ENCODE peak calls at places on chromosomes 12 and 14, in seven cellular contexts. Q is neural crest cell, W is tibial nerve, I is heart left ventricle, X is astrocyte of the spinal cord, D is kidney, C is H9. Y is an unnamed sample.

GRCh38 chr12:72523754-72524153 is 251.6 kb downstream of the TRHDE start:
- DNase-seq in Q (no peak), W (no peak), I (no peak), X (no peak), D (no peak), C (no peak), Y (peak; percentile 17)

GRCh38 chr12:108599541-108599940 is 1.7 kb upstream of the TMEM119 start:
- DNase-seq in Q (no peak), W (no peak), I (no peak), X (no peak), D (peak; percentile 42), C (no peak), Y (no peak)

GRCh38 chr14:37708481-37708880 is 113.1 kb downstream of the TTC6 start:
- DNase-seq in Q (no peak), W (no peak), I (no peak), X (peak; percentile 23), D (no peak), C (no peak), Y (peak; percentile 59)

GRCh38 chr12:123269395-123269892 is 2.2 kb downstream of the CDK2AP1 start:
- DNase-seq in Q (peak; percentile 82), W (peak; percentile 60), I (peak; percentile 84), X (peak; percentile 79), D (peak; percentile 92), C (peak; percentile 78), Y (peak; percentile 62)

GRCh38 chr12:111424189-111424792 is 18.6 kb downstream of the SH2B3 start:
- DNase-seq in Q (no peak), W (no peak), I (peak; percentile 81), X (no peak), D (no peak), C (no peak), Y (no peak)

GRCh38 chr12:83017001-83017400 is 330.3 kb downstream of the TMTC2 start:
- DNase-seq in Q (no peak), W (no peak), I (no peak), X (no peak), D (no peak), C (no peak), Y (no peak)

GRCh38 chr14:35050652-35051051 is 4.6 kb downstream of the FAM177A1 start:
- DNase-seq in Q (no peak), W (no peak), I (peak; percentile 44), X (peak; percentile 49), D (no peak), C (no peak), Y (peak; percentile 57)

GRCh38 chr12:121284551-121285390 is 11.7 kb downstream of the CAMKK2 start:
- DNase-seq in Q (no peak), W (peak; percentile 16), I (no peak), X (peak; percentile 4), D (peak; percentile 76), C (no peak), Y (peak; percentile 10)

GRCh38 chr12:3362751-3363150 is 128.3 kb upstream of the PRMT8 start:
- DNase-seq in Q (no peak), W (no peak), I (no peak), X (no peak), D (no peak), C (peak; percentile 18), Y (no peak)

GRCh38 chr14:85934123-85934885 is 404.4 kb downstream of the FLRT2 start:
- DNase-seq in Q (no peak), W (peak; percentile 25), I (no peak), X (peak; percentile 18), D (no peak), C (no peak), Y (peak; percentile 37)

GRCh38 chr14:89625988-89626806 is 209.2 kb upstream of the FOXN3 start:
- DNase-seq in Q (no peak), W (no peak), I (no peak), X (no peak), D (no peak), C (no peak), Y (no peak)

GRCh38 chr14:69023035-69023434 is 43.9 kb upstream of the ACTN1 start:
- DNase-seq in Q (no peak), W (no peak), I (no peak), X (no peak), D (no peak), C (no peak), Y (no peak)

GRCh38 chr14:100376751-100377171 is 53.6 kb downstream of the SLC25A47 start:
- DNase-seq in Q (no peak), W (no peak), I (no peak), X (no peak), D (no peak), C (no peak), Y (no peak)
- TF ChIP-seq CTCF in Q (peak; percentile 52), W (no peak), I (no peak), X (no peak), D (no peak), C (peak; percentile 42), Y (peak; percentile 36)

GRCh38 chr14:105200074-105200473 is 19.0 kb upstream of the NUDT14 start:
- DNase-seq in Q (no peak), W (no peak), I (no peak), X (no peak), D (no peak), C (no peak), Y (no peak)
- TF ChIP-seq CTCF in Q (no peak), W (no peak), I (no peak), X (peak; percentile 13), D (no peak), C (peak; percentile 49), Y (peak; percentile 15)

DNA sequence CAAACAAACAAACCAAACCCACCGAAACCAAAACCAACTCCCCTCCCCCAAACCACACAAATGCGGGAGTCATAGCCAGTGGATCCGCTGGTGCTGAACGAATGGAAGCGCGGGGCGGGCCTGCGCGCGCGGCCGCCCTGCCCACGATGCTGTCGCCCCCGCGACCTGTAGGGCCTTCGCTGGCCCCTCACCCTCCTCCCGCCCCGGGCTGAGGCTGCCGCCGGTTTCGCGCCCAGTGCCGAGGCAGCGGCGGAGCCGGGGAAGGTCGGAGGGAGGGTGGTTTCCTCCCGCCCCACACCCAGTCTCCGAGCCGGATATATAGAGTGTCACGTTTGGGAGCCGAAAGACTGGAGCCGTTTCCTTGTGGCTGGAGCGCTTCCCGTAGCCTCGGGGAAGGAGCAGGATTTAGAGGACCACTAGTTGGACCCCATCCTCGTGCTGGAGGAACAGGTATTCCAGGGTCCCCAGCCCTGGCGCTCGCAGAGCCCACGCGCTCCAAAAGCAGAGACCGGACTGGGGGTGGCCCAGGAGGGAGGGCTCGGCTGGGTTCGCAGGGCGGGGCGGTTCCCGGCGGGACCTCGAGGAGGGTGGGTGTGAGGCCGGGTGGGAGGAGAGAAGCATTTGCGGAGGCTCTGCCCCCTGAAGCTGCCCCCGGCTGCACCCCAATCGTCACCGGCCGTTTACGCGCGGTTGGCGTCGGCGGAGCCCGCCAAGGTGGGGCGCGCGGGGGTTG is at the start of gene FAR2:
- DNase-seq in Q (peak; percentile 35), W (no peak), I (peak; percentile 68), X (peak; percentile 52), D (peak; percentile 83), C (peak; percentile 67), Y (peak; percentile 44)
- TF ChIP-seq CTCF in Q (no peak), W (no peak), I (no peak), X (no peak), D (no peak), C (no peak), Y (no peak)

DNA sequence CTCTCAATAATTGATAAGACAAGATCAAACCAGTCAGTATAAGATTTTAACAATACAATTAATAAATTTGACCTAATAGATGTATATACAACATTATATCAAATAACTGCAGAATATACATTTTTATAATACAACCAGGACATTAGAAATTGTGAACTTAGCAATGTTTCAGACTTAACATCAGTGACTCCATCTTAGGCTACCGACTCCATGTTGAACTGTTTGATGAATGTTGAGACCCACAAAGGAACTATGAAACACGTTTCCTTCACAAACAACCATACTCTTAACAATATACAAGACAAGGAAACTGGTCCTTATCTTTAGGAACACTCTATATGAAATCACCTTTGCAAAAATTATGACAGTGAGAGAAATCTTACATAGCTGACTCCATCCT is 13.9 kb upstream of the LALBA start:
- DNase-seq in Q (no peak), W (no peak), I (no peak), X (no peak), D (no peak), C (no peak), Y (no peak)
- TF ChIP-seq CTCF in Q (no peak), W (no peak), I (no peak), X (no peak), D (no peak), C (no peak), Y (no peak)

GRCh38 chr12:98421336-98421735 is 94.1 kb upstream of the TMPO start:
- DNase-seq in Q (no peak), W (no peak), I (no peak), X (no peak), D (no peak), C (no peak), Y (no peak)

GRCh38 chr12:98422359-98422758 is 93.0 kb upstream of the TMPO start:
- DNase-seq in Q (no peak), W (no peak), I (peak; percentile 77), X (no peak), D (no peak), C (no peak), Y (no peak)

GRCh38 chr12:98423963-98424362 is 91.4 kb upstream of the TMPO start:
- DNase-seq in Q (no peak), W (no peak), I (no peak), X (no peak), D (no peak), C (no peak), Y (no peak)

GRCh38 chr12:98424726-98425401 is 90.5 kb upstream of the TMPO start:
- DNase-seq in Q (peak; percentile 47), W (peak; percentile 75), I (peak; percentile 54), X (peak; percentile 79), D (no peak), C (peak; percentile 70), Y (peak; percentile 93)

GRCh38 chr12:98422809-98423208 is 92.6 kb upstream of the TMPO start:
- DNase-seq in Q (no peak), W (no peak), I (no peak), X (no peak), D (no peak), C (peak; percentile 71), Y (no peak)
- TF ChIP-seq CTCF in Q (peak; percentile 26), W (no peak), I (no peak), X (peak; percentile 29), D (peak; percentile 31), C (peak; percentile 67), Y (peak; percentile 50)

DNA sequence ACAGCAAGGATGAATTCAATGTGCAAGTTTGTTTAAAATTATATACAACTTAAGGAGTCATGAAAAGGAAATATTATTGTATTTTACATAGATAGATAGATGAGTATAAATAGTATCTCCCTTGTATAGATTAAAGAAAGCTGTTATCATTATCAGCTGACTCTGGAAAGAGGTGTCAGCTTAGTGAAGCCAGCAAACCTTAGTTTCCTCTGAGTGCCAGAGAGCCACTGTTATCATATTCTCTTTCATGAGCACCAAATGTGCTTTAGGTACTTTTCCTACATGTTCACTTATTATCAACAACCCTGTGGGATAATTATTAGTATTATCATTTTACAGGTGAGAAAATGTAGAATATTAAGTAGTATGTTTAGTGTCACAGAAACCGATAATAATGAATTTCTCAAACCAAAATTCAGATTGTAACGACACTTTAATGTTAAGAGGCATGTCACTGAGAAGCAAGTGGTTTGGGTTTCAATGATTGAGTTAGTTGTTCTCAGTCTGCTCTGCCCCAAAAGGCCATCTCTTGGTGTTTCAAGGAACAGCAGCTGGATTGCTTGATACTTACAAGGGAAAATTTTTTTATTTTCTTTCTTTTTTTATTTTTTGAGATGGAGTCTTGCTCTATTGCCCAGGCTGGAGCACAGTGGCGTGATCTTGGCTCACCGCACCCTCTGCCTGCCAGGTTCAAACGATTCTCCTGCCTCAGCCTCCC is 53.7 kb downstream of the PLEKHA5 start:
- DNase-seq in Q (no peak), W (no peak), I (no peak), X (peak; percentile 33), D (no peak), C (no peak), Y (peak; percentile 77)
- TF ChIP-seq CTCF in Q (peak; percentile 43), W (peak; percentile 18), I (peak; percentile 27), X (peak; percentile 52), D (peak; percentile 15), C (peak; percentile 39), Y (peak; percentile 66)

GRCh38 chr12:31029916-31030562 is 43.6 kb upstream of the DDX11 start:
- DNase-seq in Q (no peak), W (no peak), I (peak; percentile 80), X (no peak), D (no peak), C (peak; percentile 22), Y (no peak)
- TF ChIP-seq CTCF in Q (no peak), W (no peak), I (no peak), X (no peak), D (no peak), C (no peak), Y (no peak)

Y was measured in choroid plexus epithelial cell.